ENCODE peak calls at places on chromosomes 1 and 21, in eight cellular contexts. D, R, I, H, E, Q, A and N are unnamed samples.
A peak's percentile ranks its signal among the peaks of the same experiment; 100 is the strongest.

GRCh38 chr1:184390889-184391288 is 4.1 kb downstream of the C1orf21 start:
- DNase-seq in I (no peak), H (no peak), Q (no peak), D (no peak), E (no peak), R (no peak), A (no peak), N (no peak)

GRCh38 chr1:203675596-203676347 is 49.1 kb downstream of the ATP2B4 start:
- DNase-seq in A (no peak), E (no peak), I (no peak), H (no peak), D (no peak), R (peak; percentile 72), Q (no peak), N (no peak)

GRCh38 chr1:196608401-196609113 is at the start of gene KCNT2:
- DNase-seq in D (peak; percentile 66), R (no peak), H (peak; percentile 97), I (peak; percentile 99), Q (peak; percentile 79), A (peak; percentile 90), E (peak; percentile 29), N (peak; percentile 58)

GRCh38 chr1:212858461-212859265 is 588 bp downstream of the FLVCR1 start:
- DNase-seq in H (peak; percentile 32), Q (no peak), R (peak; percentile 41), E (peak; percentile 31), D (no peak), A (no peak), I (peak; percentile 50), N (peak; percentile 6)

GRCh38 chr1:5874416-5875110 is 117.7 kb downstream of the NPHP4 start:
- DNase-seq in Q (no peak), E (no peak), D (no peak), A (no peak), H (no peak), I (no peak), R (no peak), N (no peak)

GRCh38 chr1:62962794-62963776 is 179.2 kb downstream of the ATG4C start:
- DNase-seq in H (peak; percentile 84), D (no peak), R (no peak), A (peak; percentile 66), E (peak; percentile 14), I (peak; percentile 88), Q (no peak), N (peak; percentile 12)

GRCh38 chr21:45522986-45523385 is 19.3 kb downstream of the SLC19A1 start:
- DNase-seq in I (no peak), R (no peak), E (no peak), A (no peak), Q (peak; percentile 31), H (no peak), D (peak; percentile 16), N (no peak)

GRCh38 chr1:210446479-210446878 is 117.8 kb downstream of the HHAT start:
- DNase-seq in D (no peak), Q (no peak), E (peak; percentile 30), A (no peak), I (no peak), H (peak; percentile 66), R (no peak), N (no peak)

GRCh38 chr1:93346472-93346991 is 825 bp downstream of the DR1 start:
- DNase-seq in R (peak; percentile 59), Q (no peak), I (peak; percentile 57), A (peak; percentile 57), E (peak; percentile 21), H (peak; percentile 50), D (no peak), N (no peak)

GRCh38 chr1:20071416-20071815 is 1.4 kb downstream of the PLA2G5 start:
- DNase-seq in R (no peak), Q (no peak), I (no peak), H (no peak), D (no peak), E (no peak), A (no peak), N (no peak)

GRCh38 chr1:115679141-115679611 is 37.4 kb downstream of the VANGL1 start:
- DNase-seq in H (no peak), Q (peak; percentile 91), I (peak; percentile 66), A (no peak), D (peak; percentile 78), R (peak; percentile 93), E (peak; percentile 72), N (peak; percentile 31)

DNA sequence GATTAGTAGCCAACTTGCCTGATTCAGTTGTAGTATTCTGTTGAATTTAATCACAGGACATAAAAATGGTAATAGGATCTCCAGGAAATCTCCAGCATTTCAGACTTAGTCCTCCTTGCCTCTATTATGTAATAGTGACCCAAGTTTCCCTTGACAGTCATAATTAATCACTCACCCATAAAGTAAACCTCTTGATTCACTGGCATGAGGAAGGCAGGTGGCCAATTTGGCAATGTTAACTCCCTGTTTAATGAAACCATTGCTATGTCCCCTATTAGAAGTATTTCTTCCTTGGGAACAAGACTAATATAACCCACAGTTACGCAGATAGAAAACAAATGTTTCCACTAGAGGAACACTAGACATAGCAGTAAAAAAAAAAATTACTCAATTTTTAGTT is 604.8 kb upstream of the CXADR start:
- DNase-seq in D (no peak), I (no peak), E (no peak), R (peak; percentile 72), Q (no peak), H (no peak), A (no peak), N (no peak)
- H3K4me3 ChIP-seq in D (no peak overlapping the region), I (no peak overlapping the region), E (no peak overlapping the region), R (no peak overlapping the region), Q (no peak overlapping the region), H (no peak overlapping the region), A (no peak overlapping the region), N (no peak overlapping the region)

GRCh38 chr1:150972417-150972940 is 2.2 kb downstream of the CERS2 start:
- DNase-seq in Q (no peak), D (peak; percentile 29), E (no peak), R (no peak), A (no peak), I (no peak), H (no peak), N (no peak)

GRCh38 chr1:150970818-150971582 is 3.6 kb downstream of the CERS2 start:
- DNase-seq in E (peak; percentile 62), R (no peak), Q (peak; percentile 94), I (peak; percentile 55), D (peak; percentile 86), A (no peak), H (peak; percentile 60), N (peak; percentile 75)

GRCh38 chr1:150973826-150974579 is 632 bp downstream of the CERS2 start:
- DNase-seq in D (peak; percentile 68), E (no peak), Q (peak; percentile 74), A (peak; percentile 83), R (no peak), I (peak; percentile 50), H (peak; percentile 75), N (peak; percentile 20)

GRCh38 chr1:150973258-150973825 is 1.3 kb downstream of the CERS2 start:
- DNase-seq in Q (no peak), A (peak; percentile 58), E (no peak), D (peak; percentile 62), H (peak; percentile 26), R (no peak), I (no peak), N (peak; percentile 29)

DNA sequence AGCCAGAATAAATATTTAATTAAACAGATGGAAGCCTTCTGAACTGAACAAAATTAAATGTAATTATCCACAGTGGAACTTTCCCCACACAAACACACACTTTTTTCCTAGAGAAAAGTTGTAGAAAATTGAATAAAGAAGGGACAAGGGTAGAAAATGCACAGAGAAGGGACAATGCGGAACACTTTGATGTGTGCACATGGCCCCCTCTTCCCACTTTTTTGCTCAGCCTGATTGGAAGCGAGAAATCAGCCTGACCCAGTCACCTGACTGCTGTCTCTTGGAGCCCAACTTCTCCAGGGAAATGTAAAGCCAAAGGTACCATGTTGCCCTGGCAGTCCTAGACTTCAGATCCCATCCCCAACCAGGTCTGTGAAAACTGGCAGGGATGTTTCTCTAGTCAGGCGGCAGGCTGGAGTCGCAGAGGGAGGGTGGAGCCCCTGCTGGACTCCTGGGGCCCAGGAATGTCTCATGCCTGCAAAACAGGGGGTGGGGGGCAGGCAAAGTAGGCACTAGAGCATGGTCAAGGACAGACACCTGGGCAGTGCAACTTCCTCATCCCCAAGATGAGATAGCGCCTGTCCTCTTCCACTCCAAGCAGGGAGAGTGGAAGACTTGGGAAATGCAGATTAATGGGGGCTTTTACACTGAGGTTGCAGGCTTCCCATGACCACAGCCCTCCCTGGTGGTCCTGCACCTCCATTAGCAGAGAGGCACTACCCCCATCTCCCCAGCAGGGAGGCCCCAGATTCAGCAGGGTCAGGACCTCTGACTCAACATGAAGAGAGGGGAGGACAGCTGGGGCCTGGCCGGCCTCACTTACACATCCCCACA is 2.8 kb downstream of the CERS2 start:
- DNase-seq in H (peak; percentile 58), Q (no peak), D (peak; percentile 44), E (no peak), A (peak; percentile 39), I (peak; percentile 66), R (no peak), N (no peak)
- H3K27ac ChIP-seq in H (peak overlapping the region; percentile 35), Q (peak overlapping the region; percentile 98), D (no peak overlapping the region), E (peak overlapping the region; percentile 86), A (no peak overlapping the region), I (peak overlapping the region; percentile 28), R (no peak overlapping the region), N (peak overlapping the region; percentile 97)

DNA sequence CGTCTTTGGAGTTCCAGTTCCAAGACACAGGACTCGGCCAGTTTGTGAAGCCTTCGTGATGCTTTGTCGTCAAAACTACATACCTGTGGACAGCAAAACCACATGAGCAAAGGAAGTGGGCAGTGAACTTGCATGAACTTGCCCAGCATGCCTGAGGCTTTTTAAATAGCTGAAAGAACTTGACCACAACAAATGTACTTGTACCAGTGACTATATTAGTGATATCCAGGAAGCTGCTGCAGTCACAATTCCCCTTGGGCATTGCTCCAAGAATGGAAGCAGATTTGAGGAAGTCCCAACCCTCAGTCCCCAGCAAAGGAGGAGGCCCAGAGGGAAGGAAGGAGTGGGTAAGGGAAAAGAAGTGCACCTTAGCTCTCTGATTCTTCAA is 2.6 kb downstream of the FUCA1 start:
- DNase-seq in Q (no peak), E (peak; percentile 18), I (no peak), H (no peak), A (no peak), D (peak; percentile 57), R (peak; percentile 93), N (no peak)
- H3K4me3 ChIP-seq in Q (no peak overlapping the region), E (no peak overlapping the region), I (no peak overlapping the region), H (no peak overlapping the region), A (no peak overlapping the region), D (no peak overlapping the region), R (no peak overlapping the region), N (no peak overlapping the region)

GRCh38 chr1:87957331-87957730 is 628.7 kb downstream of the LMO4 start:
- DNase-seq in D (no peak), E (peak; percentile 20), I (no peak), H (no peak), A (no peak), R (no peak), Q (no peak), N (no peak)

GRCh38 chr1:87955038-87955437 is 626.4 kb downstream of the LMO4 start:
- DNase-seq in D (no peak), H (no peak), Q (no peak), A (no peak), R (no peak), I (no peak), E (no peak), N (no peak)

GRCh38 chr1:87958201-87958600 is 629.5 kb downstream of the LMO4 start:
- DNase-seq in Q (no peak), R (no peak), I (peak; percentile 41), H (no peak), E (no peak), D (no peak), A (no peak), N (no peak)

GRCh38 chr1:87956072-87956471 is 627.4 kb downstream of the LMO4 start:
- DNase-seq in Q (peak; percentile 86), I (peak; percentile 20), A (peak; percentile 1), R (no peak), D (peak; percentile 78), E (peak; percentile 98), H (peak; percentile 84), N (no peak)

GRCh38 chr1:87956766-87957165 is 628.1 kb downstream of the LMO4 start:
- DNase-seq in R (no peak), H (no peak), E (peak; percentile 18), D (no peak), Q (no peak), I (no peak), A (no peak), N (no peak)
- H3K27ac ChIP-seq in R (no peak overlapping the region), H (no peak overlapping the region), E (no peak overlapping the region), D (peak overlapping the region; percentile 87), Q (peak overlapping the region; percentile 69), I (no peak overlapping the region), A (peak overlapping the region; percentile 80), N (no peak overlapping the region)